ENCODE peak calls at places on chromosomes 7 and 10, in seven cellular contexts. D is ascending aorta, G is AG08395, A is cardiac muscle cell, I is RPMI7951, H is memory B cell, Y is prostate gland. C is an unnamed sample.
A peak's percentile ranks its signal among the peaks of the same experiment; 100 is the strongest.

GRCh38 chr7:17333227-17333626 is 34.8 kb downstream of the AHR start:
- DNase-seq in D (no peak), G (no peak), A (no peak), I (no peak), H (no peak), Y (no peak), C (no peak)

GRCh38 chr10:61786728-61787127 is 114.8 kb upstream of the ARID5B start:
- DNase-seq in D (no peak), G (peak; percentile 83), A (no peak), I (peak; percentile 82), H (no peak), Y (peak; percentile 11), C (no peak)

GRCh38 chr7:115070311-115070710 is 148.4 kb downstream of the MDFIC start:
- DNase-seq in D (no peak), G (no peak), A (no peak), I (no peak), H (no peak), Y (no peak), C (no peak)

GRCh38 chr7:117946201-117946633 is 73.0 kb upstream of the CTTNBP2 start:
- DNase-seq in D (no peak), G (no peak), A (no peak), I (no peak), H (no peak), Y (no peak), C (no peak)

GRCh38 chr7:134362587-134363483 is 46.1 kb upstream of the SLC35B4 start:
- DNase-seq in D (no peak), G (no peak), A (no peak), I (no peak), H (no peak), Y (no peak), C (no peak)

GRCh38 chr10:111137012-111137411 is 60.2 kb downstream of the ADRA2A start:
- DNase-seq in D (no peak), G (no peak), A (no peak), I (no peak), H (no peak), Y (peak; percentile 10), C (no peak)

GRCh38 chr7:94832051-94832450 is 75.3 kb upstream of the PPP1R9A start:
- DNase-seq in D (no peak), G (no peak), A (no peak), I (no peak), H (no peak), Y (no peak), C (no peak)

GRCh38 chr10:70461397-70462348 is 16.9 kb upstream of the PALD1 start:
- DNase-seq in D (no peak), G (peak; percentile 79), A (peak; percentile 73), I (peak; percentile 49), H (peak; percentile 52), Y (peak; percentile 20), C (no peak)

GRCh38 chr7:84073476-84073875 is 121.1 kb downstream of the SEMA3A start:
- DNase-seq in D (no peak), G (no peak), A (no peak), I (peak; percentile 8), H (no peak), Y (no peak), C (no peak)

GRCh38 chr10:65952086-65952485 is 973.8 kb upstream of the LRRTM3 start:
- DNase-seq in D (no peak), G (no peak), A (no peak), I (no peak), H (no peak), Y (no peak), C (no peak)

GRCh38 chr10:126156012-126156411 is 232.3 kb downstream of the ADAM12 start:
- DNase-seq in D (no peak), G (no peak), A (no peak), I (no peak), H (no peak), Y (no peak), C (no peak)

GRCh38 chr7:154674191-154674590 is 328.7 kb downstream of the PAXIP1 start:
- DNase-seq in D (no peak), G (no peak), A (no peak), I (peak; percentile 92), H (no peak), Y (no peak), C (no peak)

GRCh38 chr10:13882112-13882711 is 295.4 kb downstream of the PRPF18 start:
- DNase-seq in D (no peak), G (peak; percentile 82), A (no peak), I (peak; percentile 99), H (no peak), Y (no peak), C (no peak)

GRCh38 chr10:8235253-8236027 is 181.0 kb downstream of the GATA3 start:
- DNase-seq in D (no peak), G (no peak), A (no peak), I (no peak), H (no peak), Y (no peak), C (no peak)

GRCh38 chr7:22001345-22002004 is 55.8 kb upstream of the CDCA7L start:
- DNase-seq in D (no peak), G (peak; percentile 89), A (peak; percentile 55), I (peak; percentile 69), H (peak; percentile 48), Y (peak; percentile 26), C (no peak)

GRCh38 chr7:101507791-101508252 is 121.3 kb downstream of the MYL10 start:
- DNase-seq in D (no peak), G (no peak), A (peak; percentile 77), I (peak; percentile 52), H (peak; percentile 33), Y (peak; percentile 40), C (no peak)

GRCh38 chr7:156731651-156732050 is 91.1 kb downstream of the RNF32 start:
- DNase-seq in D (no peak), G (peak; percentile 28), A (no peak), I (no peak), H (no peak), Y (no peak), C (no peak)

GRCh38 chr10:120436431-120437142 is 20.4 kb upstream of the PLPP4 start:
- DNase-seq in D (no peak), G (no peak), A (no peak), I (peak; percentile 87), H (no peak), Y (no peak), C (no peak)

GRCh38 chr7:49773082-49773938 is at the start of gene VWC2:
- DNase-seq in D (no peak), G (no peak), A (peak; percentile 52), I (no peak), H (no peak), Y (no peak), C (no peak)

GRCh38 chr7:103715376-103716110 is 269.5 kb upstream of the SLC26A5 start:
- DNase-seq in D (no peak), G (no peak), A (no peak), I (no peak), H (no peak), Y (no peak), C (no peak)

GRCh38 chr7:153920897-153921296 is 131.3 kb upstream of the DPP6 start:
- DNase-seq in D (no peak), G (no peak), A (no peak), I (no peak), H (no peak), Y (no peak), C (no peak)

GRCh38 chr10:36256905-36257304 is 614.8 kb upstream of the FZD8 start:
- DNase-seq in D (no peak), G (peak; percentile 25), A (no peak), I (peak; percentile 85), H (no peak), Y (no peak), C (no peak)